ENCODE peak calls at places on chromosomes 12 and 14, in six cellular contexts. Y is activated T-cell treated with anti-CD3 and anti-CD28 coated beads, Interleukin-2, amount 50 U/mL, for 48 hours; I is CD8-positive, alpha-beta memory T cell; B is upper lobe of right lung; S is NCI-H460; U is AG20443. T is an unnamed sample.

GRCh38 chr12:63929426-63929825 is 84.9 kb downstream of the SRGAP1 start:
- DNase-seq in I (no peak), S (no peak), B (no peak), Y (no peak), U (no peak), T (no peak)

GRCh38 chr12:120761581-120761980 is 36.0 kb downstream of the ACADS start:
- DNase-seq in S (no peak), Y (no peak), U (peak; percentile 5), I (no peak), B (no peak), T (no peak)

GRCh38 chr14:22184157-22185025 is 404.6 kb downstream of the DAD1 start:
- DNase-seq in I (no peak), S (no peak), B (no peak), U (no peak), Y (no peak), T (no peak)

GRCh38 chr12:41365653-41366131 is 177.6 kb downstream of the PDZRN4 start:
- DNase-seq in Y (no peak), U (no peak), I (no peak), S (no peak), B (no peak), T (no peak)

GRCh38 chr12:132761032-132761910 is at the start of gene ANKLE2:
- DNase-seq in Y (peak; percentile 82), S (peak; percentile 19), U (peak; percentile 89), I (peak; percentile 51), B (peak; percentile 81), T (no peak)

GRCh38 chr14:65069874-65070709 is 32.2 kb downstream of the MAX start:
- DNase-seq in I (no peak), S (no peak), Y (no peak), B (peak; percentile 71), U (no peak), T (peak; percentile 91)

GRCh38 chr12:124567035-124567672 is at the start of gene NCOR2:
- DNase-seq in Y (peak; percentile 71), I (peak; percentile 54), U (peak; percentile 47), S (no peak), B (peak; percentile 78), T (peak; percentile 41)

GRCh38 chr12:131989021-131989420 is 39.3 kb downstream of the EP400 start:
- DNase-seq in B (no peak), Y (no peak), S (no peak), U (no peak), I (no peak), T (no peak)

GRCh38 chr12:93740721-93741120 is 63.5 kb downstream of the CRADD start:
- DNase-seq in U (no peak), I (no peak), Y (no peak), S (no peak), B (no peak), T (no peak)

GRCh38 chr12:68221497-68221896 is 4.1 kb downstream of the IL26 start:
- DNase-seq in I (no peak), S (no peak), Y (no peak), U (no peak), B (no peak), T (no peak)

GRCh38 chr14:70724061-70724596 is 82.4 kb downstream of the TTC9 start:
- DNase-seq in Y (no peak), S (no peak), I (no peak), B (no peak), U (no peak), T (no peak)

GRCh38 chr14:59004012-59004411 is 184.5 kb upstream of the DAAM1 start:
- DNase-seq in Y (no peak), S (no peak), B (no peak), U (peak; percentile 19), I (no peak), T (no peak)

GRCh38 chr14:64234877-64235651 is 59.1 kb downstream of the ESR2 start:
- DNase-seq in I (no peak), U (no peak), S (no peak), B (no peak), Y (no peak), T (no peak)

GRCh38 chr14:27050195-27050594 is 452.4 kb upstream of the NOVA1 start:
- DNase-seq in U (no peak), S (no peak), I (no peak), B (no peak), Y (no peak), T (no peak)

GRCh38 chr12:2922329-2922728 is 31.6 kb downstream of the TULP3 start:
- DNase-seq in Y (no peak), U (no peak), I (no peak), B (no peak), S (no peak), T (no peak)

GRCh38 chr12:120654656-120655055 is 14.2 kb downstream of the CABP1 start:
- DNase-seq in S (no peak), B (no peak), Y (no peak), U (no peak), I (no peak), T (no peak)

T was measured in pancreas.